ENCODE peak calls at places on chromosomes 13 and 19, in six cellular contexts. One of them, this sample, is unnamed.
A peak's percentile ranks its signal among the peaks of the same experiment; 100 is the strongest.

GRCh38 chr19:1103691-1104451 is at the start of gene GPX4:
- DNase-seq in CD8-positive, alpha-beta T cell: peak; percentile 98
- DNase-seq in spleen: peak; percentile 99
- DNase-seq in thoracic aorta: peak; percentile 97
- DNase-seq in A549: peak; percentile 99
- DNase-seq in lung: peak; percentile 98
- DNase-seq in this sample: peak; percentile 100

GRCh38 chr19:44476559-44477408 is 23.5 kb downstream of the ZNF180 start:
- DNase-seq in CD8-positive, alpha-beta T cell: no peak
- DNase-seq in spleen: no peak
- DNase-seq in thoracic aorta: no peak
- DNase-seq in A549: peak; percentile 66
- DNase-seq in lung: no peak
- DNase-seq in this sample: no peak

GRCh38 chr19:49921871-49922755 is 6.9 kb upstream of the ATF5 start:
- DNase-seq in CD8-positive, alpha-beta T cell: no peak
- DNase-seq in spleen: no peak
- DNase-seq in thoracic aorta: no peak
- DNase-seq in A549: no peak
- DNase-seq in lung: no peak
- DNase-seq in this sample: no peak

GRCh38 chr19:30036154-30037129 is 94.4 kb downstream of the URI1 start:
- DNase-seq in CD8-positive, alpha-beta T cell: no peak
- DNase-seq in spleen: no peak
- DNase-seq in thoracic aorta: no peak
- DNase-seq in A549: no peak
- DNase-seq in lung: no peak
- DNase-seq in this sample: no peak

GRCh38 chr13:49418206-49418605 is 25.7 kb downstream of the CAB39L start:
- DNase-seq in CD8-positive, alpha-beta T cell: no peak
- DNase-seq in spleen: no peak
- DNase-seq in thoracic aorta: no peak
- DNase-seq in A549: no peak
- DNase-seq in lung: no peak
- DNase-seq in this sample: no peak

GRCh38 chr13:113404723-113405471 is 41.0 kb upstream of the GRTP1 start:
- DNase-seq in CD8-positive, alpha-beta T cell: no peak
- DNase-seq in spleen: no peak
- DNase-seq in thoracic aorta: no peak
- DNase-seq in A549: no peak
- DNase-seq in lung: no peak
- DNase-seq in this sample: peak; percentile 27

GRCh38 chr13:36766295-36766694 is 52.7 kb upstream of the RFXAP start:
- DNase-seq in CD8-positive, alpha-beta T cell: no peak
- DNase-seq in spleen: no peak
- DNase-seq in thoracic aorta: no peak
- DNase-seq in A549: peak; percentile 18
- DNase-seq in lung: peak; percentile 69
- DNase-seq in this sample: no peak

GRCh38 chr19:39623946-39624345 is 21.6 kb downstream of the LGALS13 start:
- DNase-seq in CD8-positive, alpha-beta T cell: no peak
- DNase-seq in spleen: no peak
- DNase-seq in thoracic aorta: no peak
- DNase-seq in A549: no peak
- DNase-seq in lung: no peak
- DNase-seq in this sample: no peak

GRCh38 chr19:33464733-33465115 is 56.9 kb downstream of the PEPD start:
- DNase-seq in CD8-positive, alpha-beta T cell: no peak
- DNase-seq in spleen: no peak
- DNase-seq in thoracic aorta: no peak
- DNase-seq in A549: no peak
- DNase-seq in lung: no peak
- DNase-seq in this sample: peak; percentile 19

GRCh38 chr19:35509018-35509652 is 4.3 kb downstream of the DMKN start:
- DNase-seq in CD8-positive, alpha-beta T cell: peak; percentile 40
- DNase-seq in spleen: peak; percentile 80
- DNase-seq in thoracic aorta: no peak
- DNase-seq in A549: peak; percentile 53
- DNase-seq in lung: peak; percentile 77
- DNase-seq in this sample: peak; percentile 56

GRCh38 chr13:97521726-97522125 is 87.8 kb downstream of the RAP2A start:
- DNase-seq in CD8-positive, alpha-beta T cell: no peak
- DNase-seq in spleen: no peak
- DNase-seq in thoracic aorta: no peak
- DNase-seq in A549: no peak
- DNase-seq in lung: no peak
- DNase-seq in this sample: no peak

GRCh38 chr13:48265217-48265815 is 32.3 kb downstream of the ITM2B start:
- DNase-seq in CD8-positive, alpha-beta T cell: no peak
- DNase-seq in spleen: no peak
- DNase-seq in thoracic aorta: no peak
- DNase-seq in A549: no peak
- DNase-seq in lung: no peak
- DNase-seq in this sample: peak; percentile 62

GRCh38 chr19:33872445-33873320 is 76.0 kb downstream of the KCTD15 start:
- DNase-seq in CD8-positive, alpha-beta T cell: no peak
- DNase-seq in spleen: no peak
- DNase-seq in thoracic aorta: no peak
- DNase-seq in A549: no peak
- DNase-seq in lung: no peak
- DNase-seq in this sample: no peak

GRCh38 chr13:49667773-49668172 is 23.5 kb downstream of the EBPL start:
- DNase-seq in CD8-positive, alpha-beta T cell: no peak
- DNase-seq in spleen: no peak
- DNase-seq in thoracic aorta: no peak
- DNase-seq in A549: no peak
- DNase-seq in lung: no peak
- DNase-seq in this sample: no peak

GRCh38 chr19:7670150-7670784 is 1.4 kb downstream of the RETN start:
- DNase-seq in CD8-positive, alpha-beta T cell: peak; percentile 26
- DNase-seq in spleen: peak; percentile 86
- DNase-seq in thoracic aorta: no peak
- DNase-seq in A549: no peak
- DNase-seq in lung: no peak
- DNase-seq in this sample: no peak

GRCh38 chr19:8517551-8518442 is 3.8 kb upstream of the ZNF414 start:
- DNase-seq in CD8-positive, alpha-beta T cell: peak; percentile 55
- DNase-seq in spleen: peak; percentile 85
- DNase-seq in thoracic aorta: no peak
- DNase-seq in A549: no peak
- DNase-seq in lung: no peak
- DNase-seq in this sample: peak; percentile 80

GRCh38 chr13:53124568-53125094 is 96.0 kb downstream of the OLFM4 start:
- DNase-seq in CD8-positive, alpha-beta T cell: no peak
- DNase-seq in spleen: no peak
- DNase-seq in thoracic aorta: no peak
- DNase-seq in A549: no peak
- DNase-seq in lung: no peak
- DNase-seq in this sample: no peak

GRCh38 chr13:32861304-32861703 is 154.9 kb upstream of the KL start:
- DNase-seq in CD8-positive, alpha-beta T cell: no peak
- DNase-seq in spleen: no peak
- DNase-seq in thoracic aorta: no peak
- DNase-seq in A549: no peak
- DNase-seq in lung: no peak
- DNase-seq in this sample: no peak

GRCh38 chr19:47107201-47107952 is 6.2 kb downstream of the ZC3H4 start:
- DNase-seq in CD8-positive, alpha-beta T cell: peak; percentile 40
- DNase-seq in spleen: peak; percentile 27
- DNase-seq in thoracic aorta: no peak
- DNase-seq in A549: no peak
- DNase-seq in lung: no peak
- DNase-seq in this sample: no peak

GRCh38 chr19:47104678-47105077 is 8.9 kb downstream of the ZC3H4 start:
- DNase-seq in CD8-positive, alpha-beta T cell: no peak
- DNase-seq in spleen: peak; percentile 48
- DNase-seq in thoracic aorta: no peak
- DNase-seq in A549: no peak
- DNase-seq in lung: no peak
- DNase-seq in this sample: no peak

GRCh38 chr19:47106819-47107200 is 6.8 kb downstream of the ZC3H4 start:
- DNase-seq in CD8-positive, alpha-beta T cell: no peak
- DNase-seq in spleen: no peak
- DNase-seq in thoracic aorta: no peak
- DNase-seq in A549: no peak
- DNase-seq in lung: no peak
- DNase-seq in this sample: no peak

GRCh38 chr19:47107953-47108746 is 5.4 kb downstream of the ZC3H4 start:
- DNase-seq in CD8-positive, alpha-beta T cell: no peak
- DNase-seq in spleen: peak; percentile 42
- DNase-seq in thoracic aorta: no peak
- DNase-seq in A549: no peak
- DNase-seq in lung: no peak
- DNase-seq in this sample: no peak

GRCh38 chr19:47105874-47106273 is 7.7 kb downstream of the ZC3H4 start:
- DNase-seq in CD8-positive, alpha-beta T cell: no peak
- DNase-seq in spleen: no peak
- DNase-seq in thoracic aorta: no peak
- DNase-seq in A549: no peak
- DNase-seq in lung: no peak
- DNase-seq in this sample: no peak
- H3K4me1 ChIP-seq in CD8-positive, alpha-beta T cell: peaks cover 43% of the 10 kb centered on the region
- H3K4me1 ChIP-seq in spleen: peaks cover 73% of the 10 kb centered on the region
- H3K4me1 ChIP-seq in thoracic aorta: peaks cover 61% of the 10 kb centered on the region
- H3K4me1 ChIP-seq in A549: peaks cover 39% of the 10 kb centered on the region
- H3K4me1 ChIP-seq in lung: peaks cover 2% of the 10 kb centered on the region
- H3K4me1 ChIP-seq in this sample: no peaks in the 10 kb centered on the region

DNA sequence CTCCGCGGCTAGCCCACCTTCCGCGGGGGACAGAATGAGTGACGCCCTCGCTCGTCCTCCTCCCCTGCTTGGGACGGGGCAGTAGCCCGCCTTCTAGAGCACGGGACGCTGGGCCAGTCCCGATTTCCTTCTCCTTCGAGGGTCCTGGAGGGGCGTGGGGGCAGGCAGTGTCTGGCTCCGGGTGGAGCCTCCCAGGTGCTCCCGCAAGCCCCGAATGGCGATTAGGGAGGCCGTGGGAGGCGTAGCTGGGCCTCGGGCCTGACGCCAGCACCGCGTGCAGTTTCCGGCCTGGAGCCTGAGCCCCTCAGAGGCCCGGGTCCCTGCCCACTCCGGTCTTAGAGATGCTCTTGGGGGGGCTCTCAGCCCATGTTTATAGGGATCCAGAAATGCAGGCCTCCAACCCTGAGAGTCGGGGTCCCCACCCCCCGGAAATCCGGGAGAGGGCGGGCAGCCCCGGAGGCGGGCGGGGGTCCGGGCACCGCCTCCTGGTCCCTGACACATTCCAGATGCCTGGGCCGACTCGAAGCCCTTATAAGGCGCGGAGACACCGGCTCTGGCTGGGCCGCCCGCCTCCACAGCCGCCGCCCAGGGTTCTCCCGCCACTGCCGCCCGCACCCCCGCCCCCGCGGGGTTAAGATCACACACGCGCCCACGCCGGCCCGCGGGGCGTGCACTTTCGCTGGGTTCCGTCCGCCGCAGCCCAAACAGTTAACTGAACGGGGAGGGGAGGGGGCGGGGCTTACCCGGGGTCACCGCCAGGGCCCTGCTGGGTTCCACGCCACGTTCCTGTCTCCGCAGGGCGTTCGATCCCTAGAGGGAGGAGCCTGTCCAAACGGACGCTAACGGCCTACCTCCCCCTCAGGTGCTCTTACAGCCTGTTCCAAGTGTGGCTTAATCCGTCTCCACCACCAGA is 1.5 kb downstream of the MYADM start:
- DNase-seq in CD8-positive, alpha-beta T cell: peak; percentile 88
- DNase-seq in spleen: peak; percentile 96
- DNase-seq in thoracic aorta: peak; percentile 69
- DNase-seq in A549: peak; percentile 91
- DNase-seq in lung: peak; percentile 93
- DNase-seq in this sample: peak; percentile 93
- TF ChIP-seq CTCF in CD8-positive, alpha-beta T cell: no peak
- TF ChIP-seq CTCF in spleen: peak; percentile 61
- TF ChIP-seq CTCF in thoracic aorta: peak; percentile 61
- TF ChIP-seq CTCF in A549: no peak
- TF ChIP-seq CTCF in lung: no peak
- TF ChIP-seq CTCF in this sample: peak; percentile 51

DNA sequence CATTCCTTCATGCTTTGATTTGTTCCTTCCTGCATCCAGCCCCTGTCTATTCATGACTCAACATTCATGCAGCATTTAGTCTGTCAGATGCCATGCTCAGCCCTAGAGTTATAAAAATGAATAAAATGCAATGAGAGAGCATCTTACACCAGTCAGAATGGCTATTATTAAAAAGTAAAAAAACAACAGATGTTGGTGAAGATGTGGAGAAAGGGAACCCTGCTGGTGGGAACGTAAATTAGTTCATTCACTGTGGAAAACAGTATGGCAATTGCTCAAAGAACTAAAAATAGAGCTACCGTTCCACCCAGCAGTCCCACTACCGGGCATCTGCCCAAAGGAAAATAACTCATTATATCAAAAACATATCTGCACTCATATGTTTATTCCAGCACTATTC is 70.0 kb upstream of the GTF3A start:
- DNase-seq in CD8-positive, alpha-beta T cell: no peak
- DNase-seq in spleen: no peak
- DNase-seq in thoracic aorta: no peak
- DNase-seq in A549: no peak
- DNase-seq in lung: no peak
- DNase-seq in this sample: no peak
- H3K4me1 ChIP-seq in CD8-positive, alpha-beta T cell: no peaks in the 10 kb centered on the region
- H3K4me1 ChIP-seq in spleen: no peaks in the 10 kb centered on the region
- H3K4me1 ChIP-seq in thoracic aorta: no peaks in the 10 kb centered on the region
- H3K4me1 ChIP-seq in A549: no peaks in the 10 kb centered on the region
- H3K4me1 ChIP-seq in lung: peaks cover 6% of the 10 kb centered on the region
- H3K4me1 ChIP-seq in this sample: peaks cover 4% of the 10 kb centered on the region

GRCh38 chr19:18053571-18054219 is 33.0 kb downstream of the IL12RB1 start:
- DNase-seq in CD8-positive, alpha-beta T cell: no peak
- DNase-seq in spleen: no peak
- DNase-seq in thoracic aorta: no peak
- DNase-seq in A549: no peak
- DNase-seq in lung: no peak
- DNase-seq in this sample: no peak
- TF ChIP-seq CTCF in CD8-positive, alpha-beta T cell: no peak
- TF ChIP-seq CTCF in spleen: no peak
- TF ChIP-seq CTCF in thoracic aorta: no peak
- TF ChIP-seq CTCF in A549: no peak
- TF ChIP-seq CTCF in lung: no peak
- TF ChIP-seq CTCF in this sample: no peak

GRCh38 chr19:3100331-3100730 is 6.2 kb downstream of the GNA11 start:
- DNase-seq in CD8-positive, alpha-beta T cell: no peak
- DNase-seq in spleen: no peak
- DNase-seq in thoracic aorta: no peak
- DNase-seq in A549: no peak
- DNase-seq in lung: no peak
- DNase-seq in this sample: no peak
- H3K4me1 ChIP-seq in CD8-positive, alpha-beta T cell: peaks cover 42% of the 10 kb centered on the region
- H3K4me1 ChIP-seq in spleen: peaks cover 97% of the 10 kb centered on the region
- H3K4me1 ChIP-seq in thoracic aorta: peaks cover 82% of the 10 kb centered on the region
- H3K4me1 ChIP-seq in A549: peaks cover 14% of the 10 kb centered on the region
- H3K4me1 ChIP-seq in lung: peaks cover 49% of the 10 kb centered on the region
- H3K4me1 ChIP-seq in this sample: peaks cover 27% of the 10 kb centered on the region

DNA sequence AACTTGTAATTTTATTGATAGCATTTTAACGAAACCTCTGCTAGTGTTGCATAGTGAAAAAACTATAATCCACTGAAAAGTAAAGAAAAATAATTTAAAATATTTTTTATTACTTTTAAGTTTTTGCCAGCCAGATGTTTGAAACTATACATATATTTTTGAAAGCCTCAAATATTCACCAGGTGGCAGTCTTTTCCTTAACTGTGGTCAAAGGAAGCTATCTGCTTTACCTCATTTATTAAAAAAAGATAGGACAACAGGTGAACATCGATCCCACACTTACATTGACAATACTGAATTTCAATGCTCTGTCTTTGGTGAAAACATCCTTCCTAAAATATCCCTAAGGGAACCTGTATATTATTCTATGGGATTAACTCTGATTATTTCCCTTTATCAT is 100.5 kb downstream of the TRPC4 start:
- DNase-seq in CD8-positive, alpha-beta T cell: no peak
- DNase-seq in spleen: no peak
- DNase-seq in thoracic aorta: no peak
- DNase-seq in A549: no peak
- DNase-seq in lung: no peak
- DNase-seq in this sample: no peak
- TF ChIP-seq CTCF in CD8-positive, alpha-beta T cell: no peak
- TF ChIP-seq CTCF in spleen: no peak
- TF ChIP-seq CTCF in thoracic aorta: no peak
- TF ChIP-seq CTCF in A549: no peak
- TF ChIP-seq CTCF in lung: no peak
- TF ChIP-seq CTCF in this sample: no peak